ENCODE peak calls at places on chromosomes 13 and 19, in four cellular contexts. Z is CD4-positive, alpha-beta T cell; Q is heart right ventricle; R is Caco-2. C is an unnamed sample.

GRCh38 chr13:48727252-48728011 is 73.7 kb downstream of the CYSLTR2 start:
- DNase-seq in R (no peak), Z (no peak), Q (peak), C (no peak)

GRCh38 chr13:43057653-43058317 is 34.4 kb downstream of the DNAJC15 start:
- DNase-seq in Z (peak), R (no peak), Q (peak), C (no peak)

GRCh38 chr19:5293607-5294089 is 47.0 kb downstream of the PTPRS start:
- DNase-seq in Z (no peak), Q (no peak), R (no peak), C (peak)

GRCh38 chr13:40983269-40983668 is 35.8 kb downstream of the ELF1 start:
- DNase-seq in Q (no peak), R (no peak), Z (no peak), C (no peak)

GRCh38 chr13:43326100-43326499 is 302.7 kb downstream of the DNAJC15 start:
- DNase-seq in Q (no peak), Z (no peak), R (no peak), C (no peak)

GRCh38 chr13:80873589-80873988 is 532.7 kb upstream of the SPRY2 start:
- DNase-seq in Z (no peak), R (no peak), Q (no peak), C (peak)

GRCh38 chr13:49683489-49683888 is 7.8 kb downstream of the EBPL start:
- DNase-seq in R (no peak), Q (no peak), Z (no peak), C (peak)

GRCh38 chr13:59479629-59480028 is 684.1 kb downstream of the DIAPH3 start:
- DNase-seq in Z (no peak), Q (no peak), R (no peak), C (no peak)

GRCh38 chr19:39481676-39482075 is 1.0 kb downstream of the TIMM50 start:
- DNase-seq in R (no peak), Z (no peak), Q (no peak), C (no peak)

GRCh38 chr19:43754312-43754561 is 525 bp downstream of the SMG9 start:
- DNase-seq in R (no peak), Q (no peak), Z (no peak), C (no peak)

GRCh38 chr19:16588089-16588823 is 16.0 kb upstream of the SLC35E1 start:
- DNase-seq in Q (no peak), Z (peak), R (no peak), C (peak)

GRCh38 chr19:38990949-38991697 is 15.6 kb upstream of the FBXO17 start:
- DNase-seq in Z (no peak), Q (no peak), R (no peak), C (no peak)

GRCh38 chr13:65913173-65913572 is 1317.0 kb downstream of the PCDH9 start:
- DNase-seq in R (no peak), Q (no peak), Z (no peak), C (no peak)

GRCh38 chr19:6402058-6402457 is 9.1 kb upstream of the GTF2F1 start:
- DNase-seq in Z (no peak), R (no peak), Q (no peak), C (no peak)

GRCh38 chr19:17479325-17479791 is 9.0 kb downstream of the SLC27A1 start:
- DNase-seq in Q (no peak), R (no peak), Z (no peak), C (peak)

GRCh38 chr13:103067751-103068563 is 1.7 kb upstream of the SLC10A2 start:
- DNase-seq in Z (no peak), R (peak), Q (no peak), C (peak)

GRCh38 chr19:14560776-14561108 is 11.1 kb downstream of the NDUFB7 start:
- DNase-seq in Q (no peak), Z (no peak), R (no peak), C (no peak)

GRCh38 chr19:46069841-46070341 is 29.1 kb upstream of the IGFL4 start:
- DNase-seq in Z (no peak), R (peak), Q (no peak), C (no peak)

GRCh38 chr13:47184311-47184710 is 287.5 kb upstream of the HTR2A start:
- DNase-seq in Q (no peak), Z (no peak), R (no peak), C (no peak)

GRCh38 chr13:61954092-61954491 is 538.4 kb upstream of the PCDH20 start:
- DNase-seq in Z (no peak), Q (no peak), R (peak), C (no peak)

GRCh38 chr19:16825312-16826168 is 3.7 kb upstream of the SIN3B start:
- DNase-seq in Z (no peak), Q (peak), R (no peak), C (no peak)

GRCh38 chr19:30942636-30943035 is 406.6 kb downstream of the TSHZ3 start:
- DNase-seq in R (no peak), Z (no peak), Q (no peak), C (no peak)

GRCh38 chr13:111897178-111897845 is 169.6 kb upstream of the SOX1 start:
- DNase-seq in Q (no peak), R (no peak), Z (no peak), C (no peak)

GRCh38 chr13:99043700-99044300 is 65.9 kb upstream of the DOCK9 start:
- DNase-seq in R (no peak), Q (no peak), Z (no peak), C (no peak)

GRCh38 chr13:98648141-98648540 is 71.2 kb upstream of the STK24 start:
- DNase-seq in R (peak), Q (no peak), Z (no peak), C (no peak)

GRCh38 chr19:15222738-15223648 is 9.3 kb downstream of the EPHX3 start:
- DNase-seq in R (peak), Z (peak), Q (peak), C (peak)

GRCh38 chr19:42351079-42351735 is 25.8 kb downstream of the MEGF8 start:
- DNase-seq in Z (no peak), Q (no peak), R (no peak), C (no peak)

GRCh38 chr19:41705393-41706174 is 2.8 kb upstream of the CEACAM5 start:
- DNase-seq in R (peak), Z (no peak), Q (no peak), C (no peak)

GRCh38 chr19:7916137-7916907 is 1.7 kb downstream of the TGFBR3L start:
- DNase-seq in R (peak), Z (no peak), Q (no peak), C (peak)

DNA sequence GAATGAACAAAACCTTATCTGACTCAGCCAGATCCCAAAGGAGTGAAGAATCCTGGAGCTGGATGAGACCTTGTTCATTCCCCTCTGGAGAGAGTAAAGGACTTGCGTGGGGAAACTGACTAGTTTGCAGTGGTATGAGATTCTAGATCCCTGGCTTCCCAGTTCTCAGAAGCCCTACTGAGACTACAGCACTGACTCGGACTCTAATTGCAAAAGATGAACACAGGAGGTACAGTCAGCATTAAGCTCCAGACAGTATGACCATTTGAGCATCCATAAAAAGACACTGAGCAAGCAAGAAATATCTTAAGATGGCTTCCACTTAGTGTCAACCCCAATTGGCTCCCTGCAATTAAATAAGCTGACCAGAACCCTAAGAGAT is 6.8 kb downstream of the ZC3H4 start:
- DNase-seq in Q (no peak), Z (no peak), R (no peak), C (no peak)
- TF ChIP-seq CTCF in Q (no peak), Z (no peak), R (no peak), C (no peak)

GRCh38 chr13:22690756-22691155 is 490.0 kb upstream of the SGCG start:
- DNase-seq in Q (no peak), Z (no peak), R (no peak), C (no peak)
- TF ChIP-seq CTCF in Q (no peak), Z (no peak), R (no peak), C (no peak)

GRCh38 chr13:28485097-28485496 is 9.8 kb downstream of the FLT1 start:
- DNase-seq in R (no peak), Q (no peak), Z (no peak), C (no peak)

GRCh38 chr13:28479005-28479404 is 15.9 kb downstream of the FLT1 start:
- DNase-seq in R (no peak), Q (no peak), Z (no peak), C (no peak)

GRCh38 chr13:28485551-28485950 is 9.4 kb downstream of the FLT1 start:
- DNase-seq in Q (no peak), R (no peak), Z (no peak), C (no peak)

GRCh38 chr13:28486144-28486543 is 8.8 kb downstream of the FLT1 start:
- DNase-seq in Z (no peak), R (no peak), Q (no peak), C (no peak)

GRCh38 chr13:28483313-28483931 is 11.5 kb downstream of the FLT1 start:
- DNase-seq in Z (no peak), R (no peak), Q (no peak), C (no peak)
- TF ChIP-seq CTCF in Z (no peak), R (no peak), Q (no peak), C (no peak)

GRCh38 chr13:113562085-113562749 is 22.3 kb upstream of the TFDP1 start:
- DNase-seq in Q (peak), R (peak), Z (no peak), C (peak)
- TF ChIP-seq CTCF in Q (peak), R (peak), Z (peak), C (peak)

GRCh38 chr19:48630289-48631036 is 6.7 kb downstream of the DBP start:
- DNase-seq in R (no peak), Q (peak), Z (no peak), C (no peak)
- TF ChIP-seq CTCF in R (no peak), Q (no peak), Z (no peak), C (no peak)

GRCh38 chr19:10565567-10566407 is at the start of gene KRI1:
- DNase-seq in Z (peak), Q (peak), R (peak), C (peak)
- TF ChIP-seq CTCF in Z (no peak), Q (peak), R (peak), C (no peak)

C was measured in GM13977.